ENCODE peak calls at places on chromosomes 5 and 9, in eight cellular contexts. One of them, this sample, is unnamed.

GRCh38 chr5:127791439-127791838 is 88.2 kb downstream of the CCDC192 start:
- DNase-seq in GM12865: no peak
- DNase-seq in SJSA1: no peak
- DNase-seq in GM06990: no peak
- DNase-seq in dorsolateral prefrontal cortex: no peak
- DNase-seq in left ventricle myocardium inferior: no peak
- DNase-seq in iPS DF 6.9: no peak
- DNase-seq in fibroblast of mammary gland: no peak
- DNase-seq in this sample: no peak

GRCh38 chr5:166845044-166845443 is 1446.4 kb upstream of the WWC1 start:
- DNase-seq in GM12865: no peak
- DNase-seq in SJSA1: no peak
- DNase-seq in GM06990: no peak
- DNase-seq in dorsolateral prefrontal cortex: no peak
- DNase-seq in left ventricle myocardium inferior: no peak
- DNase-seq in iPS DF 6.9: peak
- DNase-seq in fibroblast of mammary gland: peak
- DNase-seq in this sample: peak

GRCh38 chr9:33044162-33044673 is 19.1 kb downstream of the DNAJA1 start:
- DNase-seq in GM12865: peak
- DNase-seq in SJSA1: peak
- DNase-seq in GM06990: peak
- DNase-seq in dorsolateral prefrontal cortex: peak
- DNase-seq in left ventricle myocardium inferior: peak
- DNase-seq in iPS DF 6.9: peak
- DNase-seq in fibroblast of mammary gland: peak
- DNase-seq in this sample: peak

GRCh38 chr9:21813575-21814473 is 11.4 kb downstream of the MTAP start:
- DNase-seq in GM12865: peak
- DNase-seq in SJSA1: peak
- DNase-seq in GM06990: peak
- DNase-seq in dorsolateral prefrontal cortex: peak
- DNase-seq in left ventricle myocardium inferior: peak
- DNase-seq in iPS DF 6.9: no peak
- DNase-seq in fibroblast of mammary gland: peak
- DNase-seq in this sample: peak

GRCh38 chr5:39102684-39103155 is 28.5 kb upstream of the RICTOR start:
- DNase-seq in GM12865: no peak
- DNase-seq in SJSA1: no peak
- DNase-seq in GM06990: no peak
- DNase-seq in dorsolateral prefrontal cortex: no peak
- DNase-seq in left ventricle myocardium inferior: no peak
- DNase-seq in iPS DF 6.9: no peak
- DNase-seq in fibroblast of mammary gland: peak
- DNase-seq in this sample: peak

GRCh38 chr5:158514353-158514960 is 585.3 kb downstream of the EBF1 start:
- DNase-seq in GM12865: no peak
- DNase-seq in SJSA1: peak
- DNase-seq in GM06990: no peak
- DNase-seq in dorsolateral prefrontal cortex: no peak
- DNase-seq in left ventricle myocardium inferior: no peak
- DNase-seq in iPS DF 6.9: no peak
- DNase-seq in fibroblast of mammary gland: peak
- DNase-seq in this sample: peak

GRCh38 chr9:107638922-107639321 is 149.4 kb upstream of the KLF4 start:
- DNase-seq in GM12865: no peak
- DNase-seq in SJSA1: no peak
- DNase-seq in GM06990: no peak
- DNase-seq in dorsolateral prefrontal cortex: no peak
- DNase-seq in left ventricle myocardium inferior: peak
- DNase-seq in iPS DF 6.9: no peak
- DNase-seq in fibroblast of mammary gland: peak
- DNase-seq in this sample: peak

GRCh38 chr9:94867842-94868312 is 141.4 kb downstream of the AOPEP start:
- DNase-seq in GM12865: no peak
- DNase-seq in SJSA1: peak
- DNase-seq in GM06990: no peak
- DNase-seq in dorsolateral prefrontal cortex: no peak
- DNase-seq in left ventricle myocardium inferior: no peak
- DNase-seq in iPS DF 6.9: no peak
- DNase-seq in fibroblast of mammary gland: peak
- DNase-seq in this sample: peak

GRCh38 chr9:31304576-31304975 is 1079.9 kb upstream of the ACO1 start:
- DNase-seq in GM12865: no peak
- DNase-seq in SJSA1: no peak
- DNase-seq in GM06990: no peak
- DNase-seq in dorsolateral prefrontal cortex: no peak
- DNase-seq in left ventricle myocardium inferior: no peak
- DNase-seq in iPS DF 6.9: no peak
- DNase-seq in fibroblast of mammary gland: peak
- DNase-seq in this sample: peak

GRCh38 chr9:131915181-131915580 is 164.5 kb downstream of the MED27 start:
- DNase-seq in GM12865: no peak
- DNase-seq in SJSA1: no peak
- DNase-seq in GM06990: no peak
- DNase-seq in dorsolateral prefrontal cortex: no peak
- DNase-seq in left ventricle myocardium inferior: no peak
- DNase-seq in iPS DF 6.9: no peak
- DNase-seq in fibroblast of mammary gland: peak
- DNase-seq in this sample: no peak

GRCh38 chr5:171450423-171451246 is 31.2 kb downstream of the FGF18 start:
- DNase-seq in GM12865: no peak
- DNase-seq in SJSA1: peak
- DNase-seq in GM06990: no peak
- DNase-seq in dorsolateral prefrontal cortex: no peak
- DNase-seq in left ventricle myocardium inferior: peak
- DNase-seq in iPS DF 6.9: no peak
- DNase-seq in fibroblast of mammary gland: peak
- DNase-seq in this sample: peak

GRCh38 chr5:177336112-177336511 is 15.4 kb downstream of the LMAN2 start:
- DNase-seq in GM12865: no peak
- DNase-seq in SJSA1: no peak
- DNase-seq in GM06990: no peak
- DNase-seq in dorsolateral prefrontal cortex: no peak
- DNase-seq in left ventricle myocardium inferior: no peak
- DNase-seq in iPS DF 6.9: no peak
- DNase-seq in fibroblast of mammary gland: peak
- DNase-seq in this sample: no peak

DNA sequence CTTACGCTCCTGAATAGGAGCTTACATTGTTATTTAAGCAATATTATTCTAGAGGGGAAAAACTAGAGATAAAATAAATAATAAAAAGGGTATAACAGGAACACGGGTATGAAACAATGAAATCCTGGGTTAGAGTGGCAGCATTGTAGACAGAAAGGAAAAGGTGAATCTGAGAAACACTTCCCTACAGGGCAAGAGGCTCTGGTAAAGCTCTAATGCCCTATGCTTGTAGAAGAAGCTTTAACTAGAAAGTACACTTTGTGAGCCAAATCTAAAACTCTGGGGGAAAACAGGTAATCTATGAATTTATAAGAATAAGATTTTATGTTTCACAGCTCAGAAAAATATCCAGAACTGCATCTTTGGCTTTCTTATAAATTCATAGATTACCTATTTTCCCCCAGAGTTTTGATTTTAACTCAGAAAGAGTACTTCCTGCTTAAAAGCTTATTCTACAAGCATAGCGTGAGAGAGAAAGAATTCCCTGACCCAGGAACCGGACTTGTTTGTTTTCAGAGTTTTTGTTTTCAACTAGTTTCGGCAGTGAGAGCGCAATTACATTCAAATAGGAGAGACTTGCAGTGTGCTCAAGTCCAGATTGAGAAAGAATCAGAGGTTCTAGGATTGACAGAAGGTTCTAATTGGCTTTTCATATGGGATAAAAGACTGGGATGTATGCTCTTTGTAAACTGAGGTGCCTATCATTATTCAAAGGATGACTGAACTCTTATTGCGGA is 651.0 kb upstream of the RORB start:
- DNase-seq in GM12865: no peak
- DNase-seq in SJSA1: peak
- DNase-seq in GM06990: no peak
- DNase-seq in dorsolateral prefrontal cortex: no peak
- DNase-seq in left ventricle myocardium inferior: no peak
- DNase-seq in iPS DF 6.9: no peak
- DNase-seq in fibroblast of mammary gland: no peak
- DNase-seq in this sample: peak
- H3K4me3 ChIP-seq in GM12865: no peak
- H3K4me3 ChIP-seq in SJSA1: no peak
- H3K4me3 ChIP-seq in GM06990: no peak
- H3K4me3 ChIP-seq in dorsolateral prefrontal cortex: no peak
- H3K4me3 ChIP-seq in left ventricle myocardium inferior: no peak
- H3K4me3 ChIP-seq in iPS DF 6.9: no peak
- H3K4me3 ChIP-seq in fibroblast of mammary gland: no peak
- H3K4me3 ChIP-seq in this sample: no peak

DNA sequence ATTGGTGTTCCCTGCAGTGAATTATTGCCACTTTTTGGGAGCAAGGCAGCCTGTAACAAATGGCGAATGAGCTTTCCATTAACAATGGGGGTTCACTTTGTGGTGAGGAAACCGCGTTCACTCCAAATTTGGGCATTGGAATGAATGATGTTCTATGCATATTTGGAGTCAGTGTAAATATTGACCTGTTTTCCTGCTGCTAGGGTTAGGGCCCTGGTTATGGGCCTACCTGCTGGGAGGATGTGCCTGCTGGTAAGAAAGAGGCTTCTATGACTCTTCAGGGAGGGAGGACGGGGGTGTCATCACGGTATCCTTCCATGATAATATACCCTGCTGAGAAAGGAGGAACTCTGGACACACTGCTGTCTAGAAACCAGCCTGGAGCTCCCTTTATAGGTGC is 29.0 kb downstream of the C9orf50 start:
- DNase-seq in GM12865: no peak
- DNase-seq in SJSA1: no peak
- DNase-seq in GM06990: no peak
- DNase-seq in dorsolateral prefrontal cortex: no peak
- DNase-seq in left ventricle myocardium inferior: no peak
- DNase-seq in iPS DF 6.9: no peak
- DNase-seq in fibroblast of mammary gland: no peak
- DNase-seq in this sample: no peak
- H3K4me3 ChIP-seq in GM12865: no peak
- H3K4me3 ChIP-seq in SJSA1: no peak
- H3K4me3 ChIP-seq in GM06990: no peak
- H3K4me3 ChIP-seq in dorsolateral prefrontal cortex: no peak
- H3K4me3 ChIP-seq in left ventricle myocardium inferior: no peak
- H3K4me3 ChIP-seq in iPS DF 6.9: no peak
- H3K4me3 ChIP-seq in fibroblast of mammary gland: no peak
- H3K4me3 ChIP-seq in this sample: no peak

GRCh38 chr9:136888454-136888853 is 2.1 kb downstream of the TRAF2 start:
- DNase-seq in GM12865: no peak
- DNase-seq in SJSA1: no peak
- DNase-seq in GM06990: no peak
- DNase-seq in dorsolateral prefrontal cortex: no peak
- DNase-seq in left ventricle myocardium inferior: no peak
- DNase-seq in iPS DF 6.9: no peak
- DNase-seq in fibroblast of mammary gland: no peak
- DNase-seq in this sample: no peak
- H3K4me3 ChIP-seq in GM12865: no peak
- H3K4me3 ChIP-seq in SJSA1: no peak
- H3K4me3 ChIP-seq in GM06990: no peak
- H3K4me3 ChIP-seq in dorsolateral prefrontal cortex: no peak
- H3K4me3 ChIP-seq in left ventricle myocardium inferior: no peak
- H3K4me3 ChIP-seq in iPS DF 6.9: no peak
- H3K4me3 ChIP-seq in fibroblast of mammary gland: no peak
- H3K4me3 ChIP-seq in this sample: no peak

GRCh38 chr5:181166812-181167733 is 19.7 kb downstream of the OR2V2 start:
- DNase-seq in GM12865: peak
- DNase-seq in SJSA1: no peak
- DNase-seq in GM06990: no peak
- DNase-seq in dorsolateral prefrontal cortex: no peak
- DNase-seq in left ventricle myocardium inferior: no peak
- DNase-seq in iPS DF 6.9: no peak
- DNase-seq in fibroblast of mammary gland: peak
- DNase-seq in this sample: no peak
- H3K4me3 ChIP-seq in GM12865: no peak
- H3K4me3 ChIP-seq in SJSA1: no peak
- H3K4me3 ChIP-seq in GM06990: no peak
- H3K4me3 ChIP-seq in dorsolateral prefrontal cortex: no peak
- H3K4me3 ChIP-seq in left ventricle myocardium inferior: no peak
- H3K4me3 ChIP-seq in iPS DF 6.9: no peak
- H3K4me3 ChIP-seq in fibroblast of mammary gland: no peak
- H3K4me3 ChIP-seq in this sample: no peak

GRCh38 chr9:34644766-34645314 is 1.6 kb upstream of the GALT start:
- DNase-seq in GM12865: no peak
- DNase-seq in SJSA1: no peak
- DNase-seq in GM06990: no peak
- DNase-seq in dorsolateral prefrontal cortex: no peak
- DNase-seq in left ventricle myocardium inferior: no peak
- DNase-seq in iPS DF 6.9: no peak
- DNase-seq in fibroblast of mammary gland: no peak
- DNase-seq in this sample: no peak

GRCh38 chr9:34648673-34649072 is 2.2 kb downstream of the GALT start:
- DNase-seq in GM12865: no peak
- DNase-seq in SJSA1: no peak
- DNase-seq in GM06990: no peak
- DNase-seq in dorsolateral prefrontal cortex: no peak
- DNase-seq in left ventricle myocardium inferior: no peak
- DNase-seq in iPS DF 6.9: no peak
- DNase-seq in fibroblast of mammary gland: no peak
- DNase-seq in this sample: no peak

GRCh38 chr9:34647084-34647403 is 569 bp downstream of the GALT start:
- DNase-seq in GM12865: no peak
- DNase-seq in SJSA1: no peak
- DNase-seq in GM06990: no peak
- DNase-seq in dorsolateral prefrontal cortex: no peak
- DNase-seq in left ventricle myocardium inferior: no peak
- DNase-seq in iPS DF 6.9: no peak
- DNase-seq in fibroblast of mammary gland: no peak
- DNase-seq in this sample: no peak

GRCh38 chr9:34647651-34648050 is 1.2 kb downstream of the GALT start:
- DNase-seq in GM12865: no peak
- DNase-seq in SJSA1: no peak
- DNase-seq in GM06990: no peak
- DNase-seq in dorsolateral prefrontal cortex: no peak
- DNase-seq in left ventricle myocardium inferior: no peak
- DNase-seq in iPS DF 6.9: no peak
- DNase-seq in fibroblast of mammary gland: no peak
- DNase-seq in this sample: no peak

GRCh38 chr9:34646211-34647083 is at the start of gene GALT:
- DNase-seq in GM12865: peak
- DNase-seq in SJSA1: peak
- DNase-seq in GM06990: peak
- DNase-seq in dorsolateral prefrontal cortex: peak
- DNase-seq in left ventricle myocardium inferior: peak
- DNase-seq in iPS DF 6.9: peak
- DNase-seq in fibroblast of mammary gland: peak
- DNase-seq in this sample: peak
- H3K4me3 ChIP-seq in GM12865: peak
- H3K4me3 ChIP-seq in SJSA1: peak
- H3K4me3 ChIP-seq in GM06990: peak
- H3K4me3 ChIP-seq in dorsolateral prefrontal cortex: peak
- H3K4me3 ChIP-seq in left ventricle myocardium inferior: peak
- H3K4me3 ChIP-seq in iPS DF 6.9: peak
- H3K4me3 ChIP-seq in fibroblast of mammary gland: peak
- H3K4me3 ChIP-seq in this sample: peak

GRCh38 chr5:89493414-89493813 is 610.4 kb upstream of the MEF2C start:
- DNase-seq in GM12865: no peak
- DNase-seq in SJSA1: no peak
- DNase-seq in GM06990: no peak
- DNase-seq in dorsolateral prefrontal cortex: no peak
- DNase-seq in left ventricle myocardium inferior: no peak
- DNase-seq in iPS DF 6.9: no peak
- DNase-seq in fibroblast of mammary gland: no peak
- DNase-seq in this sample: no peak
- H3K4me3 ChIP-seq in GM12865: no peak
- H3K4me3 ChIP-seq in SJSA1: no peak
- H3K4me3 ChIP-seq in GM06990: no peak
- H3K4me3 ChIP-seq in dorsolateral prefrontal cortex: no peak
- H3K4me3 ChIP-seq in left ventricle myocardium inferior: no peak
- H3K4me3 ChIP-seq in iPS DF 6.9: no peak
- H3K4me3 ChIP-seq in fibroblast of mammary gland: no peak
- H3K4me3 ChIP-seq in this sample: no peak